ENCODE peak calls at places on chromosome 4, in four cellular contexts. Q is PC-3, S is PC-9, C is HCT116. Y is an unnamed sample.

GRCh38 chr4:25852105-25852504 is 10.7 kb downstream of the SEL1L3 start:
- DNase-seq in Q (no peak), S (no peak), C (no peak), Y (no peak)

GRCh38 chr4:187183351-187183750 is 459.7 kb upstream of the FAT1 start:
- DNase-seq in Q (no peak), S (no peak), C (no peak), Y (no peak)

GRCh38 chr4:170017252-170017651 is 8.9 kb downstream of the MFAP3L start:
- DNase-seq in Q (no peak), S (no peak), C (no peak), Y (no peak)

GRCh38 chr4:131430302-131430701 is 1718.8 kb upstream of the PCDH10 start:
- DNase-seq in Q (peak; percentile 10), S (no peak), C (no peak), Y (no peak)

GRCh38 chr4:21655100-21655499 is 293.5 kb downstream of the KCNIP4 start:
- DNase-seq in Q (no peak), S (no peak), C (no peak), Y (no peak)

GRCh38 chr4:89413518-89413917 is 105.9 kb upstream of the GPRIN3 start:
- DNase-seq in Q (no peak), S (no peak), C (no peak), Y (no peak)

GRCh38 chr4:143023519-143023918 is 161.2 kb upstream of the USP38 start:
- DNase-seq in Q (peak; percentile 54), S (no peak), C (no peak), Y (peak; percentile 20)

GRCh38 chr4:144666539-144667175 is 20.7 kb downstream of the HHIP start:
- DNase-seq in Q (peak; percentile 72), S (no peak), C (peak; percentile 6), Y (peak; percentile 24)

GRCh38 chr4:124846306-124846705 is 133.8 kb upstream of the ANKRD50 start:
- DNase-seq in Q (peak; percentile 56), S (no peak), C (no peak), Y (no peak)

GRCh38 chr4:98261291-98262271 is at the start of gene RAP1GDS1:
- DNase-seq in Q (peak; percentile 52), S (peak; percentile 11), C (peak; percentile 22), Y (peak; percentile 90)

GRCh38 chr4:1409079-1409805 is 3.0 kb upstream of the NKX1-1 start:
- DNase-seq in Q (no peak), S (no peak), C (no peak), Y (no peak)

GRCh38 chr4:5365071-5366008 is 314.1 kb downstream of the STK32B start:
- DNase-seq in Q (peak; percentile 97), S (peak; percentile 23), C (peak; percentile 39), Y (peak; percentile 95)

GRCh38 chr4:39043058-39043696 is 11.0 kb upstream of the TMEM156 start:
- DNase-seq in Q (peak; percentile 85), S (peak; percentile 64), C (no peak), Y (no peak)

GRCh38 chr4:180828455-180829018 is 1414.7 kb upstream of the TENM3 start:
- DNase-seq in Q (peak; percentile 73), S (peak; percentile 7), C (peak; percentile 69), Y (peak; percentile 78)

GRCh38 chr4:15416357-15417327 is 11.2 kb upstream of the C1QTNF7 start:
- DNase-seq in Q (no peak), S (no peak), C (no peak), Y (no peak)

GRCh38 chr4:152943673-152944072 is 7.5 kb downstream of the FHDC1 start:
- DNase-seq in Q (no peak), S (no peak), C (no peak), Y (peak; percentile 90)

GRCh38 chr4:112272292-112272691 is 13.4 kb downstream of the TIFA start:
- DNase-seq in Q (no peak), S (no peak), C (no peak), Y (no peak)

GRCh38 chr4:6875431-6875831 is 34.2 kb upstream of the TBC1D14 start:
- DNase-seq in Q (no peak), S (no peak), C (no peak), Y (no peak)

GRCh38 chr4:121818215-121818614 is 5.5 kb downstream of the CCNA2 start:
- DNase-seq in Q (no peak), S (no peak), C (no peak), Y (no peak)

GRCh38 chr4:16225139-16225538 is 1.1 kb downstream of the TAPT1 start:
- DNase-seq in Q (peak; percentile 10), S (no peak), C (no peak), Y (peak; percentile 79)

GRCh38 chr4:81378398-81378797 is 93.3 kb downstream of the RASGEF1B start:
- DNase-seq in Q (no peak), S (no peak), C (no peak), Y (peak; percentile 13)

GRCh38 chr4:106773106-106773905 is 262.8 kb downstream of the DKK2 start:
- DNase-seq in Q (no peak), S (no peak), C (no peak), Y (peak; percentile 72)

GRCh38 chr4:63106600-63106999 is 1302.7 kb downstream of the TECRL start:
- DNase-seq in Q (no peak), S (no peak), C (no peak), Y (no peak)

GRCh38 chr4:38387348-38387747 is 276.7 kb upstream of the KLF3 start:
- DNase-seq in Q (no peak), S (no peak), C (no peak), Y (peak; percentile 14)

GRCh38 chr4:73718375-73719373 is 21.7 kb upstream of the CXCL8 start:
- DNase-seq in Q (peak; percentile 72), S (no peak), C (no peak), Y (peak; percentile 72)

GRCh38 chr4:41305486-41305885 is 48.8 kb downstream of the UCHL1 start:
- DNase-seq in Q (no peak), S (no peak), C (no peak), Y (no peak)

GRCh38 chr4:167233523-167234387 is 539 bp downstream of the SPOCK3 start:
- DNase-seq in Q (peak; percentile 26), S (peak; percentile 20), C (no peak), Y (peak; percentile 7)

GRCh38 chr4:83454626-83455025 is 997 bp downstream of the HELQ start:
- DNase-seq in Q (no peak), S (no peak), C (no peak), Y (no peak)

GRCh38 chr4:112823141-112823540 is 186.2 kb downstream of the LARP7 start:
- DNase-seq in Q (no peak), S (no peak), C (no peak), Y (no peak)

GRCh38 chr4:2132438-2132837 is 73.3 kb downstream of the NAT8L start:
- DNase-seq in Q (no peak), S (no peak), C (peak; percentile 8), Y (peak; percentile 20)

GRCh38 chr4:824461-825062 is 1.4 kb downstream of the CPLX1 start:
- DNase-seq in Q (no peak), S (no peak), C (no peak), Y (no peak)

GRCh38 chr4:37689353-37689752 is 3.2 kb upstream of the RELL1 start:
- DNase-seq in Q (no peak), S (no peak), C (no peak), Y (peak; percentile 20)

GRCh38 chr4:186104114-186104894 is at the start of gene FAM149A:
- DNase-seq in Q (no peak), S (peak; percentile 34), C (peak; percentile 19), Y (peak; percentile 12)

GRCh38 chr4:97643179-97643578 is 500.1 kb downstream of the STPG2 start:
- DNase-seq in Q (peak; percentile 55), S (no peak), C (no peak), Y (no peak)

DNA sequence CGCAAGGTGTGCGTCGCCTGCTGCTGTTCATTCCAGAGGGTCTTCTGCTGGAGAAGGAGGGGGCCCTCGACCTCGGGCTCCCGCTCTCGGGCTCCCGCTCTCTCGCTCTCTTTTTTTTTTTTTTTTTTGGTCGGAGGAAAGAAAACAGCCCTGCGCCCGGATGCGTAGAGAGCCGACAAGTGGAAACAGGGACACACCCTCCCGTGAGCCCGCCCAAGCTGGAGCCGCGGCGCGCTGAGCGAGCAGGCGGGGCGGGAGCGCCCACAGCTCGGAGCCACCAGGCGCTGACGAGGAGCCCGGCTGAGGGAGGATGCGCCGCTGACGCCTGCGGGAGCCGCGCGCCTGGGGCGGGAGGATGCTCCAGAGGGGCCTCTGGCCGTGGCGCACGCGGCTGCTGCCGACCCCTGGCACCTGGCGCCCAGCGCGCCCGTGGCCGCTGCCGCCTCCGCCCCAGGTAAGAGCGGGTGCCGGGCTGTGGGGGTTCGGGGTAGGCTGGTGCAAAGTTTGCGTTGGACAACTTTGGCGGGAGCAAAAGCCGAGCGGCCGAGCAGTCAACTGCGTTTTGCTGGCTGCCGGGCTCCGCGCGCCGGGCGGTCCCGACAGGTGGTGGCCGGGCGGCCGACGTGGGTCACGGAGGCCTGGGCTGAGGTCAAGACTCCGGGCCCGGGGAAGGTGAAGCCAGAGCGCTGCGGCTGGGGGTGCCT is at the start of gene MCUB:
- DNase-seq in Q (peak; percentile 89), S (peak; percentile 79), C (peak; percentile 73), Y (peak; percentile 98)
- H2AFZ ChIP-seq in Q (peak within 1 kb of the TSS; percentile 86), S (peak within 1 kb of the TSS; percentile 90), C (peak within 1 kb of the TSS; percentile 82), Y (peak within 1 kb of the TSS; percentile 94)

GRCh38 chr4:87560802-87561201 is 31.6 kb upstream of the SPARCL1 start:
- DNase-seq in Q (no peak), S (no peak), C (no peak), Y (peak; percentile 23)

GRCh38 chr4:87565746-87566145 is 36.6 kb upstream of the SPARCL1 start:
- DNase-seq in Q (no peak), S (no peak), C (no peak), Y (no peak)

GRCh38 chr4:87570290-87570689 is 38.0 kb upstream of the DSPP start:
- DNase-seq in Q (no peak), S (no peak), C (no peak), Y (no peak)

GRCh38 chr4:87567191-87567590 is 38.0 kb upstream of the SPARCL1 start:
- DNase-seq in Q (peak; percentile 48), S (no peak), C (no peak), Y (peak; percentile 17)

GRCh38 chr4:87566276-87566675 is 37.1 kb upstream of the SPARCL1 start:
- DNase-seq in Q (peak; percentile 36), S (no peak), C (no peak), Y (no peak)
- H3K79me2 ChIP-seq in Q (no peaks in the 10 kb centered on the region), S (no peaks in the 10 kb centered on the region), C (no peaks in the 10 kb centered on the region), Y (no peaks in the 10 kb centered on the region)

GRCh38 chr4:28369504-28369903 is 1508.9 kb downstream of the STIM2 start:
- DNase-seq in Q (no peak), S (no peak), C (no peak), Y (peak; percentile 53)

GRCh38 chr4:28378109-28378830 is 1517.6 kb downstream of the STIM2 start:
- DNase-seq in Q (no peak), S (no peak), C (no peak), Y (peak; percentile 59)

DNA sequence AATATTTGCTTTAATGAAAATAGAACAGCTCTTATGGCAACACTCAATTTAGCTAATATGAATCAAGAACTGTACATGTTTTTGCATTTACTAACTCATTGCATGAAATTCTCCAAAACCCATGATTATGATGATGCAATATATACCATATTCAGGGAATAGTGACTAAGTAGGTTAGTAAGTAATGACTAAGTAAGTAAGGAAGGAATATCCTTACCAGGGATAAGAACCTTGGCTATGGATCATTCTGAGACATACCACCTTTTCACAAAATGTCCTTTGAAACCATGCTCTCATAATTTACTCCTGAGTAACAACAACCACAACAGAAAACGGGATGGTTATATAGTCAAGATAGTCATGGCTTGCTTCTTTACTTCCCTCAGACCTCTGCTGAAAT is 1513.0 kb downstream of the STIM2 start:
- DNase-seq in Q (peak; percentile 3), S (no peak), C (no peak), Y (peak; percentile 77)
- H3K9me2 ChIP-seq in Q (no peaks in the 10 kb centered on the region), S (no peaks in the 10 kb centered on the region), C (no peaks in the 10 kb centered on the region), Y (no peaks in the 10 kb centered on the region)

DNA sequence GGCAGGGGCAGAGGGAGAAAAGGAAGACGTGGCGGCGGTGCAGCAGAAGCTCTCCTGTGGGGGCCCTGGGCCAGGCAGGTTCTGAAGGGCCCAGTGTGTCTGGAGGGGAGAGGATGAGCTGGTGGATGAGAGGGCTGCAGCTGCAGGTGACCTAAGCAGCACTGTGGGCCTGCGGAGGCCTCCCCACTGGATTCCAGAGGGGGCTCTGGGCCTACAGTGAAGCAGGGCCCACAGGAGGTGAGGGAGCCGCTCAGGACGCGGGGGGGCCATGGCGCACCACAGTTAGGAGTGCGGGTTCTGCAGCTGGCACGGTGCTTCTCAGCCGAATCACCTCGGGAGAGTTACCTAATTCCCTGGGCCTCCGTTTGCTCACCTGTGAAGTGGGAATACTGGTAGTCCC is 10.5 kb downstream of the ABLIM2 start:
- DNase-seq in Q (no peak), S (no peak), C (no peak), Y (no peak)
- H2AFZ ChIP-seq in Q (no peak overlapping the region), S (no peak overlapping the region), C (no peak overlapping the region), Y (no peak overlapping the region)

Y was measured in GM23248.